ENCODE peak calls at places on chromosomes 13 and 19, in five cellular contexts. P, B, N, O and V are unnamed samples.

GRCh38 chr19:13692096-13692495 is 72.2 kb upstream of the MRI1 start:
- DNase-seq in P (no peak), N (no peak), O (peak), B (no peak), V (no peak)

GRCh38 chr19:12077375-12077774 is 12.8 kb downstream of the ZNF844 start:
- DNase-seq in N (no peak), P (no peak), B (no peak), O (no peak), V (no peak)

GRCh38 chr19:5686647-5687359 is 3.3 kb upstream of the RPL36 start:
- DNase-seq in O (peak), B (peak), N (peak), P (peak), V (peak)

GRCh38 chr13:86282450-86282849 is 483.2 kb upstream of the SLITRK6 start:
- DNase-seq in N (peak), O (no peak), B (no peak), P (no peak), V (no peak)

GRCh38 chr13:38366954-38367645 is 17.4 kb downstream of the UFM1 start:
- DNase-seq in O (no peak), N (no peak), P (peak), B (no peak), V (no peak)

GRCh38 chr13:71661921-71662320 is 205.1 kb downstream of the DACH1 start:
- DNase-seq in O (no peak), P (no peak), N (no peak), B (no peak), V (no peak)

GRCh38 chr13:113539176-113539575 is 45.4 kb upstream of the TFDP1 start:
- DNase-seq in O (no peak), P (no peak), N (no peak), B (no peak), V (no peak)

GRCh38 chr19:40225440-40226305 is 816 bp downstream of the CCNP start:
- DNase-seq in N (peak), O (no peak), B (no peak), P (peak), V (no peak)

GRCh38 chr19:1853295-1854031 is 5.2 kb upstream of the REXO1 start:
- DNase-seq in B (peak), P (no peak), N (peak), O (peak), V (peak)

GRCh38 chr19:55638864-55639359 is 1.9 kb upstream of the ZNF580 start:
- DNase-seq in N (peak), B (peak), O (peak), P (peak), V (peak)

GRCh38 chr19:39325778-39326680 is 5.4 kb upstream of the LRFN1 start:
- DNase-seq in B (no peak), O (no peak), N (peak), P (no peak), V (peak)

GRCh38 chr13:33876716-33877394 is 58.9 kb downstream of the RFC3 start:
- DNase-seq in N (no peak), O (no peak), P (no peak), B (no peak), V (no peak)

GRCh38 chr13:93289047-93289446 is 62.4 kb downstream of the GPC6 start:
- DNase-seq in P (no peak), B (no peak), N (no peak), O (no peak), V (no peak)